ENCODE peak calls at places on chromosomes 4 and X, in six cellular contexts. L is mesenchymal stem cell, Y is neuronal stem cell, O is H9, G is trophoblast cell, U is H1. T is an unnamed sample.

GRCh38 chr4:143531773-143532491 is 18.4 kb downstream of the SMARCA5 start:
- DNase-seq in L (no peak), Y (no peak), O (no peak), G (no peak), U (no peak), T (peak; percentile 73)

GRCh38 chr4:8287606-8288280 is 18.2 kb downstream of the HTRA3 start:
- DNase-seq in L (no peak), Y (no peak), O (no peak), G (no peak), U (no peak), T (no peak)

GRCh38 chr4:93103042-93103441 is 725.5 kb upstream of the ATOH1 start:
- DNase-seq in L (no peak), Y (no peak), O (peak; percentile 47), G (no peak), U (no peak), T (no peak)

GRCh38 chr4:11632488-11632887 is 203.8 kb upstream of the HS3ST1 start:
- DNase-seq in L (no peak), Y (no peak), O (no peak), G (no peak), U (no peak), T (no peak)

GRCh38 chr4:149584703-149585102 is 230.9 kb downstream of the IQCM start:
- DNase-seq in L (no peak), Y (no peak), O (no peak), G (no peak), U (no peak), T (no peak)

GRCh38 chr4:122163767-122164166 is 11.6 kb downstream of the BLTP1 start:
- DNase-seq in L (no peak), Y (no peak), O (no peak), G (no peak), U (no peak), T (no peak)

GRCh38 chrX:42195506-42195905 is 272.2 kb upstream of the CASK start:
- DNase-seq in L (no peak), Y (no peak), O (peak; percentile 43), G (peak; percentile 0), U (no peak), T (no peak)

GRCh38 chrX:9663216-9663615 is 102.4 kb downstream of the GPR143 start:
- DNase-seq in L (no peak), Y (no peak), O (no peak), G (no peak), U (no peak), T (no peak)

GRCh38 chr4:140635606-140636005 is 66.8 kb upstream of the UCP1 start:
- DNase-seq in L (no peak), Y (no peak), O (peak; percentile 44), G (peak; percentile 63), U (no peak), T (no peak)

GRCh38 chrX:24485976-24486680 is 21.0 kb downstream of the PDK3 start:
- DNase-seq in L (no peak), Y (no peak), O (no peak), G (no peak), U (no peak), T (no peak)

GRCh38 chr4:306551-306961 is 1.3 kb upstream of the ZNF732 start:
- DNase-seq in L (no peak), Y (no peak), O (no peak), G (no peak), U (no peak), T (no peak)

GRCh38 chr4:69054578-69055200 is 41.6 kb upstream of the UGT2B7 start:
- DNase-seq in L (peak; percentile 88), Y (no peak), O (no peak), G (no peak), U (no peak), T (peak; percentile 87)

GRCh38 chr4:8819421-8820177 is 52.0 kb downstream of the HMX1 start:
- DNase-seq in L (no peak), Y (no peak), O (peak; percentile 29), G (no peak), U (peak; percentile 47), T (no peak)

GRCh38 chr4:67746797-67747495 is 7.2 kb downstream of the GNRHR start:
- DNase-seq in L (peak; percentile 51), Y (peak; percentile 33), O (no peak), G (peak; percentile 77), U (no peak), T (peak; percentile 51)

GRCh38 chr4:23999714-24000113 is 109.9 kb upstream of the PPARGC1A start:
- DNase-seq in L (no peak), Y (no peak), O (no peak), G (no peak), U (no peak), T (peak; percentile 62)

GRCh38 chrX:154354013-154354412 is 20.4 kb downstream of the FLNA start:
- DNase-seq in L (no peak), Y (no peak), O (no peak), G (no peak), U (no peak), T (no peak)

GRCh38 chrX:17375631-17376380 is 806 bp downstream of the NHS start:
- DNase-seq in L (peak; percentile 0), Y (peak; percentile 18), O (peak; percentile 42), G (peak; percentile 51), U (peak; percentile 53), T (peak; percentile 22)

GRCh38 chrX:96407501-96407900 is 277.1 kb upstream of the DIAPH2 start:
- DNase-seq in L (peak; percentile 79), Y (no peak), O (no peak), G (peak; percentile 53), U (no peak), T (peak; percentile 80)

GRCh38 chr4:52968241-52968640 is 106.1 kb downstream of the RASL11B start:
- DNase-seq in L (no peak), Y (no peak), O (no peak), G (peak; percentile 92), U (no peak), T (no peak)

GRCh38 chrX:124001581-124001980 is 40.1 kb downstream of the STAG2 start:
- DNase-seq in L (no peak), Y (no peak), O (no peak), G (no peak), U (no peak), T (no peak)

GRCh38 chr4:158068063-158068462 is 104.8 kb downstream of the GASK1B start:
- DNase-seq in L (no peak), Y (no peak), O (no peak), G (peak; percentile 41), U (no peak), T (peak; percentile 19)

GRCh38 chr4:164058775-164059174 is 564.3 kb downstream of the TMA16 start:
- DNase-seq in L (no peak), Y (no peak), O (no peak), G (no peak), U (no peak), T (no peak)
- H3K14ac ChIP-seq in L (no peak overlapping the region), Y (no peak overlapping the region), O (no peak overlapping the region), G (no peak overlapping the region), U (no peak overlapping the region), T (no peak overlapping the region)

DNA sequence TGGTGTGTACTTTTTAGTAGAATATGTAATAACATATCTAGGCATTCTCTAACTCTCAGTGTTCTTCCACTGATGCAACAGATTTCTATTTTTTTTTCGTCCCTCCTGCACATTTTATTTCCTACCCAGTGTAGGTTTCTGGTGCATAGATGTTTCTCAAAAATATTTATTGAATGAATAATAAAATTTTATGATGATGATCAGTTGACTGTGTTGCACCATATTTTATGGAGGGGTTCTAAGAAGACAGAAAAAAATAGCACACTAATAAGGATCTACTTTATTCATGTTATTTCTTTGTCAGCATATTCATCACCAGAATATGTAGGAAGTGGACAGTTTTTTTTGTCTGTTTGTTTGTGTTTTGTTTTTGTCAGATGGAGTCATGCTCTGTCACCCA is 2529.3 kb downstream of the ARAP2 start:
- DNase-seq in L (no peak), Y (no peak), O (no peak), G (no peak), U (no peak), T (no peak)
- H3K14ac ChIP-seq in L (no peak overlapping the region), Y (no peak overlapping the region), O (no peak overlapping the region), G (no peak overlapping the region), U (no peak overlapping the region), T (no peak overlapping the region)

GRCh38 chrX:39328661-39329060 is 527.4 kb downstream of the MID1IP1 start:
- DNase-seq in L (no peak), Y (no peak), O (no peak), G (no peak), U (no peak), T (no peak)

GRCh38 chrX:39324233-39324632 is 523.0 kb downstream of the MID1IP1 start:
- DNase-seq in L (no peak), Y (no peak), O (no peak), G (no peak), U (no peak), T (no peak)

GRCh38 chrX:39331062-39331704 is 529.9 kb downstream of the MID1IP1 start:
- DNase-seq in L (peak; percentile 29), Y (no peak), O (no peak), G (no peak), U (no peak), T (no peak)

GRCh38 chrX:39327255-39327654 is 526.0 kb downstream of the MID1IP1 start:
- DNase-seq in L (no peak), Y (no peak), O (no peak), G (no peak), U (no peak), T (no peak)

DNA sequence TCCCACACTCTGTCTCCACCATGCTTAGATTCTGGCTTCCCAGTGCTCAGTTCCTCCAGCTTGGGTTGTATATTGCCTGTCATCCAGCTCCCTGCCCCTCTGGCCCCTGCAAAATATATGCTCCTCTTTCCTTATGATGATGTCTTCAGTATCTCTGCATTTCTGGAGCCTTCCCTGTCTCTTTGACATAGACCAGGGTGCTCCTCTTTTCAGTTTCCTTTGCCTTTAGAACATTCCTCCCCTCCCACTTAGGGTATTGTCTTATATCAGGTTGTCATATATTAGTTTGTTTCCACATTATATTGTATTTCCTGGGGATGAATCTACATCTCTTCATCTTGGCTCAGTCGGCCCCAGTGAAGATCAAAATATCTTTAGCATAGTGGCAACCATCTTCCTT is 526.4 kb downstream of the MID1IP1 start:
- DNase-seq in L (no peak), Y (no peak), O (no peak), G (no peak), U (no peak), T (no peak)
- H3K14ac ChIP-seq in L (no peak overlapping the region), Y (no peak overlapping the region), O (no peak overlapping the region), G (no peak overlapping the region), U (no peak overlapping the region), T (no peak overlapping the region)

GRCh38 chr4:12827966-12828365 is 656.2 kb downstream of the RAB28 start:
- DNase-seq in L (no peak), Y (no peak), O (no peak), G (no peak), U (no peak), T (no peak)
- H3K14ac ChIP-seq in L (no peak overlapping the region), Y (no peak overlapping the region), O (no peak overlapping the region), G (no peak overlapping the region), U (no peak overlapping the region), T (no peak overlapping the region)

DNA sequence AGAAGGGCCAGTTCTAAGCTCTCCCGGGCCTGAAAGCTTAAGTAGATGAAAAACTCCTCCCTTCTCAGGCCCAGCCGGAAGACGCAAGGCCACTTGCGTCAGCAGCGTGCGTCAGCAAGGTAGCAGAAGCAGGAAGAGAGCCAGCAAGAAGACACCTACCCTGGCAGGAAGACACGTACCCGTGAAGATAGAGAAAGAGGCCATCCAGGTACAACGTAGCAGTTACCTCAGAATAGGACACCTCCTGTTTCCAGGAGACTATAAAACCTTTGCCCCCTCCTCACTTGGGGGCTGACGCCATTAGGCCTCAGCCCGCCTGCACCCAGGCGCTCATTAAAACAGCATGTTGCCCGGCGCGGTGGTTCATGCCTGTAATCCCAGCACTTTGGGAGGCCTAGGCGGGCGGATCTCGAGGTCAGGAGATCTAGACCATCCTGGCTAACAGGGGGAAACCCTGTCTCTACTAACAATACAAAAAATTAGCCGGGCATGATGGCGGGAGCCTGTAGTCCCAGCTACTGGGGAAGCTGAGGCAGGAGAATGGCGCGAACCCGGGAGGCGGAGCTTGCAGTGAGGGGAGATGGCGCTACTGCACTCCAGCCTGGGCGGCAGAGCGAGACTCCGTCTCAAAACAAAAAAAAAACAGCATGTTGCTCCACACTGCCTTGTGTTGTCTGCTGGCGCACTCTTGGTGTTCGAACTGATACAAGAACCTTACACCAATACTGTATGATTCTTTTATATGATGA is 242.7 kb upstream of the NWD2 start:
- DNase-seq in L (no peak), Y (no peak), O (no peak), G (peak; percentile 86), U (no peak), T (no peak)
- H3K14ac ChIP-seq in L (no peak overlapping the region), Y (no peak overlapping the region), O (no peak overlapping the region), G (no peak overlapping the region), U (no peak overlapping the region), T (no peak overlapping the region)

T was measured in IMR-90.